ENCODE peak calls at places on chromosomes 12 and 14, in nine cellular contexts. Q is colonic mucosa, R is astrocyte, O is BE2C, E is AG04450, N is body of pancreas, V is cardiac muscle cell, T is lower leg skin, H is stomach. Z is an unnamed sample.

GRCh38 chr14:64758025-64758521 is 53.8 kb downstream of the PLEKHG3 start:
- DNase-seq in R (peak), V (no peak), H (no peak), N (peak), O (no peak), Q (peak), T (no peak), E (no peak), Z (peak)

GRCh38 chr14:50544911-50545310 is 12.5 kb upstream of the MAP4K5 start:
- DNase-seq in H (peak), R (no peak), V (no peak), O (no peak), Q (no peak), T (no peak), N (peak), E (no peak), Z (no peak)

GRCh38 chr12:127381043-127381668 is 885.8 kb upstream of the TMEM132C start:
- DNase-seq in N (peak), H (peak), E (no peak), O (peak), T (no peak), R (peak), Q (peak), V (peak), Z (peak)

GRCh38 chr12:86772688-86773087 is 516.5 kb upstream of the MGAT4C start:
- DNase-seq in V (no peak), T (no peak), O (no peak), N (no peak), H (no peak), E (no peak), Q (no peak), R (peak), Z (peak)

GRCh38 chr12:93571360-93571853 is 1.1 kb upstream of the SOCS2 start:
- DNase-seq in N (peak), V (peak), H (peak), R (peak), Q (peak), E (no peak), T (peak), O (peak), Z (peak)

GRCh38 chr12:56358836-56359532 is 923 bp downstream of the STAT2 start:
- DNase-seq in T (no peak), O (no peak), H (no peak), Q (no peak), E (peak), N (no peak), R (peak), V (no peak), Z (peak)

GRCh38 chr14:92366237-92366636 is 43.3 kb downstream of the SLC24A4 start:
- DNase-seq in R (no peak), T (no peak), E (no peak), Q (no peak), N (no peak), V (no peak), O (no peak), H (no peak), Z (no peak)

GRCh38 chr14:22479132-22479531 is 109.9 kb downstream of the DAD1 start:
- DNase-seq in O (no peak), E (no peak), R (no peak), H (no peak), V (no peak), T (no peak), N (no peak), Q (no peak), Z (no peak)

GRCh38 chr12:496736-497135 is 37.0 kb downstream of the B4GALNT3 start:
- DNase-seq in E (no peak), O (no peak), N (no peak), R (no peak), H (peak), Q (no peak), T (peak), V (no peak), Z (no peak)

GRCh38 chr12:118714051-118714460 is 267.3 kb upstream of the SRRM4 start:
- DNase-seq in Q (peak), O (peak), T (peak), R (no peak), V (peak), E (no peak), H (no peak), N (no peak), Z (no peak)

DNA sequence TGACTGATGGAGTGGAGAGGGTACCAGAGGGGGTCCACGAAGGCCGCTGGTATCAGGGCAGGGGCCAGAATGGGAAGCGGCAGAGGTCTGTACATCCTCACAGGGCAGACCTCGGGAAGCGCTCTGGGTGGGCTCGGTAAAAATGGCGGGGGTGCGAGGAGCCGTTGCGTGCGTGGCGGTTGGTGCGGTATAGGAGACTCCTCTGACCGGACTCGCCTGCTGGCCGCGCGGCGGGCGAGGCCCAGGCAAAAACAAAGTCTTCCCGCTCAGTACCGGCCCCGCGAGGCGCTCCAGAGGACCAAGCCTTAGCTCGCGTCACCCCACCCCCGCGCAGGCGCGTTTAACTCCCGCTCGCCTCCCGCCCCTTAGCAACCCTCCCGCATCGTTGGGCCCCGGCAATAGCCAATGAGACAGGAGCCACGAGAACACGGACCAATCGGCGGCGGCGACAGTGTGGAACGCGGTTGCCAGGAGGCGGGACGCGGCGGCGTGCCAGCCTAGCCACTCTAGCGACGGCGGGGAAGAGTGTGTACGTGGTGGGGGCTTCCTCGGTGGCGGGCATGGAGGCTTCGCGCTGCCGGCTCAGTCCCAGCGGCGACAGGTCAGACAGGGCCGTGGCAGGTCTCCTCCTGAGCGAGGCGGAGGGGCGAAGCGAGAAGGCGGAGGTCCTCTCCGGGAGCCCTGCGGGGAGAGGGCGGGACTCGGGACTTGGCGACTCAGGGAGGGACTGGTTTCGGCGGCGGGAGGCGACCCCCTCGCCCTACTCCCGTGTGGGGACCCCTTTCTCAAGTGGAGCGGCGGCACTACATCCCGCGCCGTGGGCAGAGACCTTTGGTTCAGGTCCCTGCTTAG is at the start of gene TULP3:
- DNase-seq in T (peak), E (peak), N (peak), Q (peak), R (peak), V (peak), O (peak), H (peak), Z (peak)
- TF ChIP-seq CTCF in T (no peak), E (peak), N (no peak), Q (no peak), R (no peak), V (peak), O (no peak), H (no peak), Z (no peak)

GRCh38 chr14:90399541-90400444 is 3.0 kb downstream of the CALM1 start:
- DNase-seq in E (peak), V (peak), N (peak), H (peak), R (peak), Q (peak), T (peak), O (peak), Z (peak)
- H3K4me3 ChIP-seq in E (peak), V (no peak), N (no peak), H (peak), R (peak), Q (peak), T (no peak), O (peak), Z (peak)

DNA sequence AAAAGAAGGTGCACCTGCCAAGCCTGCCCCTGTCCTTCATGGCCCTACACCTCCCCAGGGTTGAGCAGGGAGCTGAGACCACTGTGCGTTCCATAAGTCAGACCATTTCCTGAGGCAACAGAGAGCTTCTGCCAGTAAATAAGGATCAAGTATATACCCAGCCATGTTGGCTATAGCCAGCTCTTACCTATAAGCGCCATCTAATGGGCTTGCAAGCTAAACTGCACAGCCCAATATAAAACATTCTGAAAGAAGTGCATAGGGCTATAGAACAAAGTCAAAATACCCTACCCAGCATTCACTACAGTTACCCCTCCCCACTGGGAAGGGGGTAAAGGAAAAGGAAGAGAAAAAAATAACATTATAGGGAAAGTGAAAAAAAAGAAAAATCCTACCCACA is 59.3 kb upstream of the SCAF11 start:
- DNase-seq in Q (no peak), N (no peak), R (no peak), H (no peak), V (no peak), T (no peak), E (no peak), O (no peak), Z (no peak)
- TF ChIP-seq CTCF in Q (no peak), N (no peak), R (no peak), H (no peak), V (no peak), T (no peak), E (peak), O (no peak), Z (no peak)

GRCh38 chr12:8014836-8015235 is 17.7 kb upstream of the FOXJ2 start:
- DNase-seq in E (no peak), H (no peak), N (no peak), O (no peak), V (no peak), R (no peak), Q (no peak), T (no peak), Z (peak)

DNA sequence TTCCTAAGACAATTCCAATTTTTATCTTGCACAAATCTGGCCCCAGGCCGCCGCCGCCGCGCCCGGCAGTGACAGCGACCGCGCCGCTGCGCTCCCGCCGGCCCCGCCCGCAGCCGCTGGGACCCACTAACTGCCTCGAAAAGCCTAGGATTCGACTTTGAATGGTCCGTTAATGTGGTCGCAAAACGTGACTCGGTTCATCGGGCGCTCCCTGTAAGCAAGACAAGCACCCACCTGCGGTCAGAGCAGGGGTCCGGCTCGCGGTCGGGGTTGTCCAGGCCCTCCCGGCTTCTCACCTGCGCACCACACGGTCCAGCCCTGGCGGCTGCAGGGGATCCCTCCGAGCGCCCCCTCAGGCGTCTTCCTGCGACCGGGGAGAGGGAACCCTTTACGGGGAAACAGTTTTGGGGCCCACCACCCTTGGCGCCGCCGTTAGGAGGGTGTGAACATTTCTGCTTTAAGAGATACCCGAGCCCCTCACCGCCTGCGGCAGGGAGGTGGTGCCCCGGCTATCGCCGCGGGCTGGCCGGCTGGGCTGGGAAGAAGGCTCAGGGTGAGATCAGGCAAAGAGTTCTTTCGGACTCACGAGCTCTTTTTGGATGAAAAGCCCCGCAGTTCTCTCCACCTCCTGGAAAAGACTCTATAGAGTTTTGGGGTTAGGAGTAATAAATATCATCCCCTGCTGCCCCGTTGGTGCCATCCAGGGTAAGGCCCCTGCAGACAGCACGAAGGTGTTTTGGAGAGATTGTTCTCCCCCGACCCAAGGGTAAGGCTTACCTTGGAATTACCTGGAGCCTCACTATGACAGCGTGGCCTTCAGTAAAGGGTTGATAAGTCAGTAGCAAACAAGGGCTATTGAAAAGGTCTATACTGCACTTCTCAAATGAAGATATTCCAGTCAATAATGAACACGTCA is 13.6 kb upstream of the FOXJ2 start:
- DNase-seq in N (no peak), E (no peak), Q (no peak), O (no peak), T (no peak), V (peak), H (no peak), R (no peak), Z (no peak)
- H3K4me3 ChIP-seq in N (no peak), E (peak), Q (no peak), O (no peak), T (no peak), V (peak), H (peak), R (peak), Z (no peak)

GRCh38 chr12:128543493-128543892 is 276.5 kb downstream of the TMEM132C start:
- DNase-seq in R (no peak), N (no peak), H (no peak), V (no peak), E (no peak), O (no peak), Q (no peak), T (no peak), Z (no peak)
- TF ChIP-seq CTCF in R (no peak), N (no peak), H (no peak), V (no peak), E (no peak), O (no peak), Q (no peak), T (no peak), Z (no peak)

DNA sequence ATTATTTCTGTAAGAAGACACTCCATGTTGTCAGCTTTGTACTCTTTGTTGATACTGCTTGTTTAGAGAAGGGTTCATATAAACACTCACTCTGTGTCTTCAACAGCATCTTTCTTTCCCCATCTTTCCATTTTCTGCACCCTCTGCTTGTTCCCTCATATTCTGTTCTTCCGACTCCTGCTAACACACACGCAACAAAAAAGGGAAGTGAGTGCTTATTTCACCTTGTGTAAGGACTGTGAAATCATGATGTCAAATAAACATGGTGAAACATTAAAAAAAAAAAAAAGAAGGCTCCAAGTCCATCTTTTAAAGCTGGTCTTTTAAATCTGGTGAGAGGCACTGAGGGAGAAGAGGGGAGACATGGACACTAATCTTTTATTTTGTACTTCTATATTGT is 145.4 kb downstream of the RPAP3 start:
- DNase-seq in R (no peak), N (no peak), H (no peak), T (no peak), Q (no peak), O (no peak), E (no peak), V (no peak), Z (no peak)
- H3K4me3 ChIP-seq in R (no peak), N (no peak), H (no peak), T (no peak), Q (no peak), O (no peak), E (no peak), V (no peak), Z (no peak)

GRCh38 chr12:100163416-100164152 is 20.9 kb upstream of the BLTP3B start:
- DNase-seq in T (peak), H (peak), N (peak), V (peak), E (no peak), R (peak), O (peak), Q (peak), Z (peak)
- TF ChIP-seq CTCF in T (no peak), H (no peak), N (peak), V (peak), E (no peak), R (no peak), O (peak), Q (no peak), Z (peak)

DNA sequence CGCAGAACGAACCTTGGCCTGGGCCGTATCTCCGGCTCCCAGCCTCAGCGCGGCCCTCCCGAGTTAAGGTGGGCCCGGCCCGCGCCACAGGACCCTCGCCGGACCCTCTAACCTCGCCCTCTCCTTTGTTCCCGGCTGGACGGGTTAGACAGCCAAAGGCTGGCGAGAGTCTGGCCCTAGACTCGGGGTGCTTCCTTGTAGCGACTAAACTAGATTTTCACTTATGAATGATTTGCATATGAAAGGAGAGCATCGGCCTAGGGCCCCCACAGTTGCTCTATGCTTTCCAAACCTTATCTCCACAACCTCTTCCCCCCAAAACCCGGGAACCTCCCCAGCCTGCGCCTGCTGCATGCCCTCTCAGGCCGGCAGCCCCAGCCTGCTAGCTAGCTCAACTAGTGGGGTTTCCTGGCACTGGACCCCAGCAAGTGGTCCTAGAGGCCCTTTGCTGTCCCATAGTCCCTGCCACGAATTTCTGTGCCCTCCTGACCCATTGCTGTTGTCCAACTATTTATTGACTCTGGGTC is 2.0 kb downstream of the HOXC5 start:
- DNase-seq in E (no peak), H (no peak), R (no peak), T (no peak), O (no peak), V (no peak), Q (no peak), N (no peak), Z (no peak)
- H3K4me3 ChIP-seq in E (no peak), H (peak), R (no peak), T (no peak), O (no peak), V (no peak), Q (no peak), N (no peak), Z (no peak)

DNA sequence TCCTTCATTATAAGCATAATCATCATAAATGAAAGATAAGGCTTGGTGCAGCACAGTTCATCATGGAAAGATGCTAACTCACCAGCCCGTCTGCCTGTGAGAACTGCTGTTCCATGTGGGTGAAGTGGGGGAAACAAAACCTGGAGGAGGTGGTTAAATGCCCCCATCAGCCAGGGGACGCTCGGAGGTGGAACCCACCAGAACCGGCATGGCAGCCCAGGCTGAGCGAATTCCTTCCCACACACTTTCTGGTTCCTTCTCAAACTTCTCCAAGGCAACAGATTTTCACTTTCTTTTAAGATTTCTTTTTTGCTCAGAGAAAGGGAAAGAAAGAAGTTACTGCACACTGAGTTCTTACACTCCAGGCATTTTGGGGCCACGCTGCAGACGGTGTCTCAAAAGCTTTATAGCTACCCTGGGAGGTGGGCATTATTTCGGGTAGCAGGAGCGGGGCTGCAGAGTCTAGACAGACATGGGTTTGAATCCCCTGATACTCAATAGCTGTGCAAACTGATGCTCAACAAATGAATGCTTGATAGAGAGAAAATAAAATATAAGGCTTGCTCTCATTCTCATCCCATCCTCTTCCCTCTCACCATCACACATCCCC is 190.7 kb downstream of the BCL11B start:
- DNase-seq in Q (peak), T (no peak), O (no peak), H (no peak), R (no peak), E (no peak), N (no peak), V (no peak), Z (no peak)
- TF ChIP-seq CTCF in Q (no peak), T (no peak), O (no peak), H (no peak), R (no peak), E (no peak), N (no peak), V (no peak), Z (no peak)

GRCh38 chr12:50043308-50043707 is 14.1 kb upstream of the ASIC1 start:
- DNase-seq in E (no peak), Q (no peak), O (no peak), N (no peak), V (no peak), R (no peak), H (no peak), T (no peak), Z (no peak)

GRCh38 chr12:50043854-50044253 is 13.5 kb upstream of the ASIC1 start:
- DNase-seq in T (no peak), R (no peak), H (no peak), Q (no peak), E (no peak), V (no peak), O (no peak), N (no peak), Z (no peak)

GRCh38 chr12:50041962-50042361 is 15.4 kb upstream of the ASIC1 start:
- DNase-seq in V (no peak), N (no peak), E (no peak), O (no peak), Q (no peak), T (no peak), H (no peak), R (no peak), Z (no peak)

GRCh38 chr12:50041461-50041860 is 15.9 kb upstream of the ASIC1 start:
- DNase-seq in E (no peak), H (no peak), N (no peak), O (no peak), R (no peak), T (peak), Q (no peak), V (no peak), Z (no peak)

GRCh38 chr12:50042693-50043092 is 14.7 kb upstream of the ASIC1 start:
- DNase-seq in N (no peak), H (no peak), R (no peak), T (no peak), V (no peak), Q (no peak), O (no peak), E (no peak), Z (no peak)
- H3K4me3 ChIP-seq in N (no peak), H (no peak), R (no peak), T (no peak), V (no peak), Q (no peak), O (no peak), E (no peak), Z (no peak)

Z was measured in epithelial cell of esophagus.